ENCODE peak calls at places on chromosomes 7 and 10, in six cellular contexts. K is PC-9; I is ovary; M is GM13977; V is CD8-positive, alpha-beta T cell; H is mammary epithelial cell. B is an unnamed sample.
A peak's percentile ranks its signal among the peaks of the same experiment; 100 is the strongest.

GRCh38 chr7:40746841-40747556 is 612.2 kb downstream of the SUGCT start:
- DNase-seq in I (no peak), K (no peak), V (no peak), M (no peak), H (no peak), B (no peak)

GRCh38 chr7:96942112-96942511 is 63.2 kb upstream of the DLX6 start:
- DNase-seq in H (no peak), K (no peak), M (no peak), V (no peak), I (no peak), B (no peak)

GRCh38 chr10:113520606-113521481 is 32.0 kb upstream of the HABP2 start:
- DNase-seq in M (peak; percentile 61), K (peak; percentile 37), I (peak; percentile 72), H (peak; percentile 48), V (no peak), B (peak; percentile 44)

GRCh38 chr7:139618482-139619366 is 95.2 kb downstream of the CLEC2L start:
- DNase-seq in M (peak; percentile 26), H (peak; percentile 26), K (peak; percentile 45), I (peak; percentile 43), V (no peak), B (no peak)

GRCh38 chr7:68963547-68963946 is 634.7 kb upstream of the AUTS2 start:
- DNase-seq in M (no peak), V (no peak), I (no peak), H (no peak), K (no peak), B (no peak)

GRCh38 chr7:25726180-25726579 is 425.8 kb upstream of the NFE2L3 start:
- DNase-seq in V (no peak), H (no peak), I (no peak), M (no peak), K (no peak), B (no peak)

GRCh38 chr7:131238260-131238940 is 89.3 kb upstream of the MKLN1 start:
- DNase-seq in M (no peak), K (no peak), H (peak; percentile 70), I (no peak), V (no peak), B (no peak)

GRCh38 chr10:14340051-14340744 is 9.5 kb upstream of the FRMD4A start:
- DNase-seq in V (no peak), M (no peak), K (no peak), I (no peak), H (no peak), B (no peak)

GRCh38 chr7:27158436-27159277 is 2.2 kb upstream of the HOXA7 start:
- DNase-seq in V (no peak), I (no peak), M (no peak), H (peak; percentile 39), K (no peak), B (no peak)

GRCh38 chr7:70703785-70704184 is 428.2 kb upstream of the GALNT17 start:
- DNase-seq in I (no peak), V (no peak), M (no peak), H (no peak), K (no peak), B (no peak)

GRCh38 chr10:61486738-61487396 is 33.7 kb upstream of the TMEM26 start:
- DNase-seq in K (no peak), M (no peak), V (no peak), I (no peak), H (no peak), B (no peak)

GRCh38 chr10:98572594-98572993 is 125.9 kb upstream of the HPS1 start:
- DNase-seq in I (no peak), K (no peak), M (no peak), V (no peak), H (no peak), B (no peak)

GRCh38 chr10:126054191-126054590 is 157.8 kb downstream of the FANK1 start:
- DNase-seq in I (no peak), M (no peak), V (no peak), H (no peak), K (no peak), B (no peak)

GRCh38 chr7:68873616-68874015 is 724.7 kb upstream of the AUTS2 start:
- DNase-seq in V (no peak), K (no peak), M (no peak), I (no peak), H (no peak), B (no peak)

GRCh38 chr7:44222776-44223261 is 22.0 kb downstream of the YKT6 start:
- DNase-seq in I (no peak), H (no peak), M (no peak), V (no peak), K (no peak), B (peak; percentile 7)

GRCh38 chr10:97647556-97647955 is 7.1 kb downstream of the PI4K2A start:
- DNase-seq in M (no peak), I (no peak), V (no peak), H (peak; percentile 73), K (no peak), B (no peak)

GRCh38 chr7:133167300-133167699 is 85.4 kb upstream of the CHCHD3 start:
- DNase-seq in I (no peak), H (no peak), V (no peak), K (no peak), M (no peak), B (no peak)

GRCh38 chr7:27560706-27561235 is 101.9 kb downstream of the HIBADH start:
- DNase-seq in M (no peak), H (peak; percentile 77), V (no peak), K (no peak), I (no peak), B (no peak)

GRCh38 chr10:125159486-125159931 is 854 bp downstream of the CTBP2 start:
- DNase-seq in K (no peak), M (peak; percentile 71), H (no peak), V (no peak), I (peak; percentile 67), B (no peak)

GRCh38 chr7:25389489-25390106 is 161.3 kb upstream of the NPVF start:
- DNase-seq in M (peak; percentile 21), H (peak; percentile 32), I (no peak), V (no peak), K (no peak), B (no peak)

GRCh38 chr7:30752979-30753378 is 1.0 kb downstream of the INMT start:
- DNase-seq in H (no peak), V (no peak), I (peak; percentile 75), M (no peak), K (no peak), B (peak; percentile 86)

GRCh38 chr10:108877130-108877529 is 1046.2 kb downstream of the XPNPEP1 start:
- DNase-seq in H (no peak), I (no peak), K (no peak), V (no peak), M (no peak), B (no peak)

DNA sequence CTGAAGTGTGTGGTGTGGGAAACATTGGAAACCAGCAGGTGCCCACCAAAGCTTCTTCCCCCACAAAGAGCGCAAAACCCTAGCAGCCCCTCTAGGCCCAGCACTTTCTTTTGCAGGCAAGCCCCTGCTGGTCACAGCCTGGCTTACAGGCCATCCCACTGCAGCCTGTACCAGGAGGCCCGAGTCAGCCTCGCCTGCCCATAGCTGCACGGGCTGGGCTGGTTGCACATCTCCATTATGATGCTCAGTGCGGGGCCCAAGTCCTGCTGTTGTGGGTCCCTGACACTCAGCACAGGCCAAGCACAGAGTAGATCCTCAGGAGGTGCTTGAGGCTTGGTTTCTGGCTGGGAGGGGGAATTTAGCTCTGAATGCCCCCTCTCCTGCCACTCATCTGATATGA is 8.0 kb downstream of the CDHR1 start:
- DNase-seq in K (no peak), H (no peak), I (no peak), V (no peak), M (no peak), B (no peak)
- TF ChIP-seq CTCF in K (no peak), H (no peak), I (no peak), V (no peak), M (no peak), B (no peak)

GRCh38 chr10:12609435-12609834 is 260.1 kb downstream of the CAMK1D start:
- DNase-seq in M (no peak), K (no peak), H (no peak), I (no peak), V (no peak), B (no peak)
- TF ChIP-seq CTCF in M (no peak), K (no peak), H (no peak), I (no peak), V (no peak), B (no peak)

GRCh38 chr10:72335394-72336258 is 19.1 kb downstream of the DNAJB12 start:
- DNase-seq in H (peak; percentile 67), I (peak; percentile 80), V (no peak), K (peak; percentile 47), M (peak; percentile 57), B (peak; percentile 74)
- TF ChIP-seq CTCF in H (peak; percentile 1), I (no peak), V (no peak), K (no peak), M (peak; percentile 18), B (peak; percentile 30)

DNA sequence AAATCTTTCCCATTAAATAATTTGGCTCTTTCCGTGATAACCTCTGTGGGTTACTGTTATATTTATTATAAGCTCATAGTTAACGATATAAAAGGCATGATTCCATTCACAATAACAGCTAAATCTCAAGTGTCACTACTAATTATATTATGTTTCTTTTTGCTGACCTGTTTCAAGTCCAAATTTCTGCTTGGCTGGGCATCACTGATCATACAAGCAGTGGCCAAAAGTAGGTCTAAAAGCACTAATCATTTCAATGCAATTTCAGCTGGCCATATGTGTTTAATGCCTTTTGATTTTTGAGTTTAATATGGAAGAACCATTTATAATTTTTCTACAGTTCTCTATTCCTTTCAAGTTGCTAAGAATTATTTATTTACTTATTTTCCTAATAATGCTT is 110.7 kb downstream of the SEMA3A start:
- DNase-seq in M (no peak), I (no peak), V (no peak), K (no peak), H (no peak), B (no peak)
- TF ChIP-seq CTCF in M (no peak), I (no peak), V (no peak), K (no peak), H (no peak), B (no peak)

DNA sequence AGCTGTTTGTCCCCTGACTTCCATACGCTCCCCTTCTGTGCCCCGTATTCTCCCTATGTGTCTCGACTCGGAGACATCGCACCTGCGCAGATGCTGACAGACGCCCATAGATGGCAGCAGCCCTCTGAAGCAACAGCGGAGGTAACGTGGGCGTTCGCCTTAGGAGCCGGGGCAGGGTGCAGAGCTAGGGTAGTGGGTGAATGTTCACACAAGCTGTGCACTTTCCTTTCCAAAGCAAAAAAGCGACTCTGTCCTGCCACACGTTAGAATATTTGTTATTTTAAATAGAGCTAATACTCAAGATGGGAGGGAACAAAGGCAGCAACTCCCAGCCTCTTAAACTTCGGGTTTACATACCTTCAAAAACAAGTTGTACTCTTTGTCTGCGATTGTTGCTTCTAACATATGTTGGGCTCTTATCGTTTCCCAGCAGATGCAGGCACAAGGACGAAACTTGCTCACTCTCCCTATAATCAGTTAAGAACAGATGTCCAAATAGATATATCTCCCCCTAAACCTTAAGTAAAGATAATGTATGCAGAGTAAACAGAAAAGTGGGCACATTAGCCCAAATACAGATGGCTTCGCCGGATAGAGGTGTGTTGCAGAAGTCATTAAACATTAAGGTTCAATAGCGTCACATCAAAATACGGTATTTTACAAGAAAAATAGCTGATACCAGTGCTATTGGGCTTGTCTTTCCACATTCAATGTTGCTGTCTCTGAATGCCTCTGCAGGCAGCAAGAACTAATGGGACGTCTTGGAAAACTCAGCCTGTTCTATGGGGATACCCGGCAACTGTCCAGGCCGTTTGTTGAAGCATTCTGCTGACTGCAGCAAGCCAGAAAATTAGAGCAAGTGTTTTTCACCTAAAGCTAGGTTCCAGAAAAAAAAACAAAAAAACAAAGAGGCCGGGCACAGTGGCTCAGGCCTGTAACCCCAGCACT is 340.3 kb upstream of the PRKCQ start:
- DNase-seq in M (peak; percentile 67), I (peak; percentile 55), K (peak; percentile 31), H (peak; percentile 48), V (peak; percentile 59), B (peak; percentile 55)
- TF ChIP-seq CTCF in M (peak; percentile 96), I (peak; percentile 21), K (peak; percentile 43), H (peak; percentile 89), V (peak; percentile 84), B (peak; percentile 69)

B was measured in left ventricle myocardium inferior.